ENCODE peak calls at places on chromosomes 3 and 15, in nine cellular contexts. One of them, this sample, is unnamed.

GRCh38 chr3:196736670-196737374 is 2.8 kb upstream of the PAK2 start:
- DNase-seq in hepatic stellate cell: no peak
- DNase-seq in NCI-H226: no peak
- DNase-seq in B cell: no peak
- DNase-seq in NCI-H1092: no peak
- DNase-seq in T47D: no peak
- DNase-seq in stimulated activated CD4-positive, alpha-beta T cell treated with anti-CD3 and anti-CD28 coated beads, TNF-alpha, amount 100 ng/mL, for 24 hours: no peak
- DNase-seq in cardiac fibroblast: peak
- DNase-seq in AG10803: no peak
- DNase-seq in this sample: no peak

GRCh38 chr3:188042466-188042865 is 111.5 kb upstream of the LPP start:
- DNase-seq in hepatic stellate cell: no peak
- DNase-seq in NCI-H226: no peak
- DNase-seq in B cell: no peak
- DNase-seq in NCI-H1092: no peak
- DNase-seq in T47D: no peak
- DNase-seq in stimulated activated CD4-positive, alpha-beta T cell treated with anti-CD3 and anti-CD28 coated beads, TNF-alpha, amount 100 ng/mL, for 24 hours: no peak
- DNase-seq in cardiac fibroblast: no peak
- DNase-seq in AG10803: no peak
- DNase-seq in this sample: no peak

GRCh38 chr3:15708882-15709677 is 88.7 kb downstream of the ANKRD28 start:
- DNase-seq in hepatic stellate cell: no peak
- DNase-seq in NCI-H226: peak
- DNase-seq in B cell: no peak
- DNase-seq in NCI-H1092: no peak
- DNase-seq in T47D: no peak
- DNase-seq in stimulated activated CD4-positive, alpha-beta T cell treated with anti-CD3 and anti-CD28 coated beads, TNF-alpha, amount 100 ng/mL, for 24 hours: no peak
- DNase-seq in cardiac fibroblast: peak
- DNase-seq in AG10803: peak
- DNase-seq in this sample: no peak

GRCh38 chr3:181940703-181941102 is 229.0 kb downstream of the SOX2 start:
- DNase-seq in hepatic stellate cell: no peak
- DNase-seq in NCI-H226: no peak
- DNase-seq in B cell: no peak
- DNase-seq in NCI-H1092: no peak
- DNase-seq in T47D: no peak
- DNase-seq in stimulated activated CD4-positive, alpha-beta T cell treated with anti-CD3 and anti-CD28 coated beads, TNF-alpha, amount 100 ng/mL, for 24 hours: no peak
- DNase-seq in cardiac fibroblast: no peak
- DNase-seq in AG10803: no peak
- DNase-seq in this sample: no peak

GRCh38 chr15:88858934-88859333 is 36.4 kb downstream of the HAPLN3 start:
- DNase-seq in hepatic stellate cell: no peak
- DNase-seq in NCI-H226: no peak
- DNase-seq in B cell: no peak
- DNase-seq in NCI-H1092: no peak
- DNase-seq in T47D: no peak
- DNase-seq in stimulated activated CD4-positive, alpha-beta T cell treated with anti-CD3 and anti-CD28 coated beads, TNF-alpha, amount 100 ng/mL, for 24 hours: no peak
- DNase-seq in cardiac fibroblast: no peak
- DNase-seq in AG10803: no peak
- DNase-seq in this sample: no peak

GRCh38 chr3:149563114-149563513 is 88.6 kb downstream of the TM4SF4 start:
- DNase-seq in hepatic stellate cell: no peak
- DNase-seq in NCI-H226: no peak
- DNase-seq in B cell: no peak
- DNase-seq in NCI-H1092: no peak
- DNase-seq in T47D: no peak
- DNase-seq in stimulated activated CD4-positive, alpha-beta T cell treated with anti-CD3 and anti-CD28 coated beads, TNF-alpha, amount 100 ng/mL, for 24 hours: no peak
- DNase-seq in cardiac fibroblast: no peak
- DNase-seq in AG10803: no peak
- DNase-seq in this sample: no peak

GRCh38 chr15:82045179-82045891 is 483 bp downstream of the MEX3B start:
- DNase-seq in hepatic stellate cell: peak
- DNase-seq in NCI-H226: peak
- DNase-seq in B cell: no peak
- DNase-seq in NCI-H1092: no peak
- DNase-seq in T47D: peak
- DNase-seq in stimulated activated CD4-positive, alpha-beta T cell treated with anti-CD3 and anti-CD28 coated beads, TNF-alpha, amount 100 ng/mL, for 24 hours: peak
- DNase-seq in cardiac fibroblast: peak
- DNase-seq in AG10803: peak
- DNase-seq in this sample: no peak

GRCh38 chr3:124653788-124654469 is 76.3 kb upstream of the UMPS start:
- DNase-seq in hepatic stellate cell: no peak
- DNase-seq in NCI-H226: no peak
- DNase-seq in B cell: no peak
- DNase-seq in NCI-H1092: no peak
- DNase-seq in T47D: no peak
- DNase-seq in stimulated activated CD4-positive, alpha-beta T cell treated with anti-CD3 and anti-CD28 coated beads, TNF-alpha, amount 100 ng/mL, for 24 hours: no peak
- DNase-seq in cardiac fibroblast: no peak
- DNase-seq in AG10803: no peak
- DNase-seq in this sample: no peak

GRCh38 chr15:52094811-52095584 is 17.6 kb downstream of the BCL2L10 start:
- DNase-seq in hepatic stellate cell: no peak
- DNase-seq in NCI-H226: no peak
- DNase-seq in B cell: no peak
- DNase-seq in NCI-H1092: no peak
- DNase-seq in T47D: no peak
- DNase-seq in stimulated activated CD4-positive, alpha-beta T cell treated with anti-CD3 and anti-CD28 coated beads, TNF-alpha, amount 100 ng/mL, for 24 hours: no peak
- DNase-seq in cardiac fibroblast: no peak
- DNase-seq in AG10803: no peak
- DNase-seq in this sample: no peak

GRCh38 chr15:72118400-72118978 is at the start of gene SENP8:
- DNase-seq in hepatic stellate cell: peak
- DNase-seq in NCI-H226: no peak
- DNase-seq in B cell: no peak
- DNase-seq in NCI-H1092: no peak
- DNase-seq in T47D: no peak
- DNase-seq in stimulated activated CD4-positive, alpha-beta T cell treated with anti-CD3 and anti-CD28 coated beads, TNF-alpha, amount 100 ng/mL, for 24 hours: no peak
- DNase-seq in cardiac fibroblast: no peak
- DNase-seq in AG10803: no peak
- DNase-seq in this sample: no peak

GRCh38 chr3:32138545-32139104 is 32.2 kb downstream of the GPD1L start:
- DNase-seq in hepatic stellate cell: no peak
- DNase-seq in NCI-H226: peak
- DNase-seq in B cell: peak
- DNase-seq in NCI-H1092: no peak
- DNase-seq in T47D: no peak
- DNase-seq in stimulated activated CD4-positive, alpha-beta T cell treated with anti-CD3 and anti-CD28 coated beads, TNF-alpha, amount 100 ng/mL, for 24 hours: peak
- DNase-seq in cardiac fibroblast: no peak
- DNase-seq in AG10803: no peak
- DNase-seq in this sample: no peak

GRCh38 chr15:29403778-29404177 is 134.2 kb upstream of the NSMCE3 start:
- DNase-seq in hepatic stellate cell: no peak
- DNase-seq in NCI-H226: no peak
- DNase-seq in B cell: no peak
- DNase-seq in NCI-H1092: peak
- DNase-seq in T47D: no peak
- DNase-seq in stimulated activated CD4-positive, alpha-beta T cell treated with anti-CD3 and anti-CD28 coated beads, TNF-alpha, amount 100 ng/mL, for 24 hours: no peak
- DNase-seq in cardiac fibroblast: no peak
- DNase-seq in AG10803: no peak
- DNase-seq in this sample: no peak

GRCh38 chr15:77076325-77076915 is 5.5 kb upstream of the TSPAN3 start:
- DNase-seq in hepatic stellate cell: no peak
- DNase-seq in NCI-H226: no peak
- DNase-seq in B cell: no peak
- DNase-seq in NCI-H1092: no peak
- DNase-seq in T47D: no peak
- DNase-seq in stimulated activated CD4-positive, alpha-beta T cell treated with anti-CD3 and anti-CD28 coated beads, TNF-alpha, amount 100 ng/mL, for 24 hours: no peak
- DNase-seq in cardiac fibroblast: peak
- DNase-seq in AG10803: peak
- DNase-seq in this sample: no peak

GRCh38 chr3:87370007-87370406 is 93.6 kb upstream of the POU1F1 start:
- DNase-seq in hepatic stellate cell: no peak
- DNase-seq in NCI-H226: no peak
- DNase-seq in B cell: no peak
- DNase-seq in NCI-H1092: peak
- DNase-seq in T47D: no peak
- DNase-seq in stimulated activated CD4-positive, alpha-beta T cell treated with anti-CD3 and anti-CD28 coated beads, TNF-alpha, amount 100 ng/mL, for 24 hours: no peak
- DNase-seq in cardiac fibroblast: no peak
- DNase-seq in AG10803: no peak
- DNase-seq in this sample: no peak

GRCh38 chr3:105466072-105466471 is 99.4 kb downstream of the ALCAM start:
- DNase-seq in hepatic stellate cell: no peak
- DNase-seq in NCI-H226: no peak
- DNase-seq in B cell: no peak
- DNase-seq in NCI-H1092: no peak
- DNase-seq in T47D: no peak
- DNase-seq in stimulated activated CD4-positive, alpha-beta T cell treated with anti-CD3 and anti-CD28 coated beads, TNF-alpha, amount 100 ng/mL, for 24 hours: no peak
- DNase-seq in cardiac fibroblast: no peak
- DNase-seq in AG10803: no peak
- DNase-seq in this sample: no peak

GRCh38 chr3:102068736-102069135 is 219.4 kb downstream of the NFKBIZ start:
- DNase-seq in hepatic stellate cell: no peak
- DNase-seq in NCI-H226: no peak
- DNase-seq in B cell: no peak
- DNase-seq in NCI-H1092: no peak
- DNase-seq in T47D: no peak
- DNase-seq in stimulated activated CD4-positive, alpha-beta T cell treated with anti-CD3 and anti-CD28 coated beads, TNF-alpha, amount 100 ng/mL, for 24 hours: no peak
- DNase-seq in cardiac fibroblast: no peak
- DNase-seq in AG10803: no peak
- DNase-seq in this sample: no peak

GRCh38 chr3:151445283-151446001 is 15.4 kb downstream of the IGSF10 start:
- DNase-seq in hepatic stellate cell: peak
- DNase-seq in NCI-H226: peak
- DNase-seq in B cell: no peak
- DNase-seq in NCI-H1092: no peak
- DNase-seq in T47D: no peak
- DNase-seq in stimulated activated CD4-positive, alpha-beta T cell treated with anti-CD3 and anti-CD28 coated beads, TNF-alpha, amount 100 ng/mL, for 24 hours: no peak
- DNase-seq in cardiac fibroblast: peak
- DNase-seq in AG10803: peak
- DNase-seq in this sample: no peak

GRCh38 chr3:79184226-79184625 is 583.6 kb downstream of the ROBO1 start:
- DNase-seq in hepatic stellate cell: no peak
- DNase-seq in NCI-H226: no peak
- DNase-seq in B cell: no peak
- DNase-seq in NCI-H1092: no peak
- DNase-seq in T47D: no peak
- DNase-seq in stimulated activated CD4-positive, alpha-beta T cell treated with anti-CD3 and anti-CD28 coated beads, TNF-alpha, amount 100 ng/mL, for 24 hours: no peak
- DNase-seq in cardiac fibroblast: no peak
- DNase-seq in AG10803: no peak
- DNase-seq in this sample: no peak

GRCh38 chr3:39753361-39753760 is 56.0 kb upstream of the MYRIP start:
- DNase-seq in hepatic stellate cell: no peak
- DNase-seq in NCI-H226: no peak
- DNase-seq in B cell: no peak
- DNase-seq in NCI-H1092: no peak
- DNase-seq in T47D: no peak
- DNase-seq in stimulated activated CD4-positive, alpha-beta T cell treated with anti-CD3 and anti-CD28 coated beads, TNF-alpha, amount 100 ng/mL, for 24 hours: no peak
- DNase-seq in cardiac fibroblast: no peak
- DNase-seq in AG10803: no peak
- DNase-seq in this sample: no peak

GRCh38 chr3:49466047-49466446 is 4.0 kb upstream of the DAG1 start:
- DNase-seq in hepatic stellate cell: no peak
- DNase-seq in NCI-H226: no peak
- DNase-seq in B cell: no peak
- DNase-seq in NCI-H1092: no peak
- DNase-seq in T47D: no peak
- DNase-seq in stimulated activated CD4-positive, alpha-beta T cell treated with anti-CD3 and anti-CD28 coated beads, TNF-alpha, amount 100 ng/mL, for 24 hours: no peak
- DNase-seq in cardiac fibroblast: no peak
- DNase-seq in AG10803: no peak
- DNase-seq in this sample: no peak

GRCh38 chr15:38514601-38515000 is 50.0 kb downstream of the RASGRP1 start:
- DNase-seq in hepatic stellate cell: no peak
- DNase-seq in NCI-H226: no peak
- DNase-seq in B cell: peak
- DNase-seq in NCI-H1092: no peak
- DNase-seq in T47D: no peak
- DNase-seq in stimulated activated CD4-positive, alpha-beta T cell treated with anti-CD3 and anti-CD28 coated beads, TNF-alpha, amount 100 ng/mL, for 24 hours: no peak
- DNase-seq in cardiac fibroblast: no peak
- DNase-seq in AG10803: no peak
- DNase-seq in this sample: no peak

GRCh38 chr15:42364529-42364928 is 5.2 kb downstream of the CAPN3 start:
- DNase-seq in hepatic stellate cell: no peak
- DNase-seq in NCI-H226: no peak
- DNase-seq in B cell: no peak
- DNase-seq in NCI-H1092: no peak
- DNase-seq in T47D: no peak
- DNase-seq in stimulated activated CD4-positive, alpha-beta T cell treated with anti-CD3 and anti-CD28 coated beads, TNF-alpha, amount 100 ng/mL, for 24 hours: no peak
- DNase-seq in cardiac fibroblast: peak
- DNase-seq in AG10803: peak
- DNase-seq in this sample: no peak

GRCh38 chr3:1092061-1092460 is 763 bp upstream of the CNTN6 start:
- DNase-seq in hepatic stellate cell: no peak
- DNase-seq in NCI-H226: no peak
- DNase-seq in B cell: no peak
- DNase-seq in NCI-H1092: no peak
- DNase-seq in T47D: no peak
- DNase-seq in stimulated activated CD4-positive, alpha-beta T cell treated with anti-CD3 and anti-CD28 coated beads, TNF-alpha, amount 100 ng/mL, for 24 hours: no peak
- DNase-seq in cardiac fibroblast: no peak
- DNase-seq in AG10803: no peak
- DNase-seq in this sample: no peak

This sample was measured in AG04450.